ENCODE peak calls at places on chromosomes 6 and 20, in four cellular contexts. E, J, H and O are unnamed samples.
A peak's percentile ranks its signal among the peaks of the same experiment; 100 is the strongest.

GRCh38 chr6:22019877-22020276 is 277.0 kb downstream of the PRL start:
- DNase-seq in E (no peak), J (no peak), H (no peak), O (no peak)

GRCh38 chr6:87540541-87540940 is 49.2 kb downstream of the RARS2 start:
- DNase-seq in J (no peak), H (no peak), E (no peak), O (no peak)

GRCh38 chr6:90364846-90365401 is 68.3 kb upstream of the BACH2 start:
- DNase-seq in E (no peak), H (no peak), J (no peak), O (no peak)

GRCh38 chr20:49435639-49436038 is 46.8 kb downstream of the KCNB1 start:
- DNase-seq in E (no peak), H (no peak), J (no peak), O (no peak)

GRCh38 chr20:3171391-3172125 is 1.8 kb downstream of the LZTS3 start:
- DNase-seq in H (no peak), E (no peak), J (no peak), O (no peak)

GRCh38 chr6:5509106-5509505 is 247.8 kb downstream of the FARS2 start:
- DNase-seq in J (no peak), E (no peak), H (no peak), O (no peak)

GRCh38 chr20:44776977-44777376 is 31.3 kb downstream of the KCNK15 start:
- DNase-seq in J (no peak), E (no peak), H (no peak), O (no peak)

GRCh38 chr6:56864171-56864616 is 90.7 kb upstream of the BEND6 start:
- DNase-seq in E (no peak), J (no peak), H (no peak), O (no peak)

GRCh38 chr6:45697605-45698004 is 318.1 kb downstream of the CLIC5 start:
- DNase-seq in J (no peak), E (no peak), H (no peak), O (no peak)

GRCh38 chr6:52590634-52590985 is 13.8 kb upstream of the TRAM2 start:
- DNase-seq in J (no peak), H (no peak), E (no peak), O (no peak)

DNA sequence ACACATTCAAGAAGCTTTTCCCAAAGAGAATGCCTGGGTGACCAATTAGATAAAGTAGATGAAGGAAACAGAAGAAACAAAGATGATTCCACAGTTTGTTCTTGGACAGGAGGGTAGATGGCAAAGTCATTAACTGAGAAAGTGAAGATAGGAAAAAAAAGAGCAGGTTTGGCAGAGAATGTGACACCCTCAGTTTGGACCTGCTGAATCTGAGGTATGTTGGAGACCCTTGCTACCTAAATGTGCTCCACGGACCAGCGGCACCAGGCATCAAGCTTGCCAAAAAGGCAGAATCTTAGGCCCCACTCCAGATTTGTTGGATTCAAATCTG is 49.7 kb downstream of the ARHGAP18 start:
- DNase-seq in E (no peak), H (no peak), J (no peak), O (no peak)
- H3K27ac ChIP-seq in E (peak overlapping the region; percentile 34), H (no peak overlapping the region), J (peak overlapping the region; percentile 53), O (no peak overlapping the region)

DNA sequence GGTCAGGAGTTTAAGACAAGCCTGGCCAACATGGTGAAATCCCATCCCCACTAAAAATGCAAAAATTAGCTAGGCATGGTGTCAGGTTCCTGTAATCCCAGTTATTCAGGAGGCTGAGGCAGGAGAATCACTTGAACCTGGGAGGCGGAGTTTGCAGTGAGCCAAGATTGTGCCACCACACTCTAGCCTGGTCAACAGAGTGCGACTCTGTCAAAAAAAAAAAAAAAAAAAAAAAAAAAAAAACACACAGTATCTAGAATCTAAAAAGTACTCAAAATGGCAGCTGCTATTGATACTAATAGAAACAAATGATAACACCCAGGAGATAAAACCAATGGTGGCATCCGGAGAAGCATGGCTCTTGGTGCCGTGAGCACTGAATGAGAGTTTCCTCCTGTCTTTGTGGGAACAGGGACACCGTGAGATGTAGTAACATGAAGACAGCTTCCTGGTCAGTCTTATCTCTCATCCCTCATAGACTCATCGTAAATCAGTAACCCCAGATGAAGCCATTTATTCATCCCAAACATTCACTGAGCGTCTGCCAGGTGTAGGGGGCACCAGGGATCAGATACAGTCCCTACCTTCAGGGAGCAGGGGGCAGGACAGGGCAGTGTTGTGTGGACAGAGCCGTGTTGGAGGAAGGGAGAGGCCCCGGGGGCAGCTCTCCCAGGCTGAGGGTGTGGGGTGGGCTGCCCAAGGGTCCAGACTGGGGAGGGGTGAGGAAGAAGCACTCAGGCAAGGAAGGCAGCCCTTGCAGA is 66.1 kb downstream of the SYNJ2 start:
- DNase-seq in E (no peak), J (no peak), H (no peak), O (no peak)
- H3K27ac ChIP-seq in E (no peak overlapping the region), J (peak overlapping the region; percentile 60), H (no peak overlapping the region), O (no peak overlapping the region)

DNA sequence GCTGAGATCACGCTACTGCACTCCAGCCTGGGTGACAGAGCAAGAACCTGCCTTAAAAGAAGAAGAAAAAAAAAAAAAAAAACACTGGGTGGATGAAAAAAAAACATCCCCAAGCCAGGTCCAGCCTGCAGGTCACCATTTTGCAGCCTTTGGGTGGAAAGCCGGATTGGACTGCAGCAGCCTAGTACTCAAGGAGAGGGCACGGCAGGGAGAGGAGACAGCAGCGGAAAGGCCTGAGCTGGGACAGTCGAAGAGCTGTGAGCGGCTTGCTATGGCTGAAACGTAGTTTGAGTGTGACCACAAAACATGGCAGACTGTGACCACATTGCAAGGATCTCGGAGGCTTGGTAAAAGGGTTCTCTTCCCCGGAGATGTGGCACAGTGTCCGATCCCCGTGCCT is 173.0 kb downstream of the NFATC2 start:
- DNase-seq in J (no peak), H (no peak), E (no peak), O (no peak)
- H3K27ac ChIP-seq in J (peak overlapping the region; percentile 56), H (no peak overlapping the region), E (no peak overlapping the region), O (no peak overlapping the region)

GRCh38 chr6:15656145-15656544 is 6.7 kb downstream of the DTNBP1 start:
- DNase-seq in J (no peak), E (no peak), H (no peak), O (no peak)

GRCh38 chr6:15657290-15657689 is 5.5 kb downstream of the DTNBP1 start:
- DNase-seq in H (no peak), J (no peak), E (no peak), O (no peak)

GRCh38 chr6:15654250-15654649 is 8.6 kb downstream of the DTNBP1 start:
- DNase-seq in J (no peak), H (no peak), E (no peak), O (no peak)

GRCh38 chr6:15658345-15658744 is 4.5 kb downstream of the DTNBP1 start:
- DNase-seq in H (no peak), J (no peak), E (no peak), O (no peak)

GRCh38 chr6:15653581-15653980 is 9.2 kb downstream of the DTNBP1 start:
- DNase-seq in J (no peak), H (no peak), E (no peak), O (no peak)
- H3K27ac ChIP-seq in J (no peak overlapping the region), H (no peak overlapping the region), E (no peak overlapping the region), O (no peak overlapping the region)

DNA sequence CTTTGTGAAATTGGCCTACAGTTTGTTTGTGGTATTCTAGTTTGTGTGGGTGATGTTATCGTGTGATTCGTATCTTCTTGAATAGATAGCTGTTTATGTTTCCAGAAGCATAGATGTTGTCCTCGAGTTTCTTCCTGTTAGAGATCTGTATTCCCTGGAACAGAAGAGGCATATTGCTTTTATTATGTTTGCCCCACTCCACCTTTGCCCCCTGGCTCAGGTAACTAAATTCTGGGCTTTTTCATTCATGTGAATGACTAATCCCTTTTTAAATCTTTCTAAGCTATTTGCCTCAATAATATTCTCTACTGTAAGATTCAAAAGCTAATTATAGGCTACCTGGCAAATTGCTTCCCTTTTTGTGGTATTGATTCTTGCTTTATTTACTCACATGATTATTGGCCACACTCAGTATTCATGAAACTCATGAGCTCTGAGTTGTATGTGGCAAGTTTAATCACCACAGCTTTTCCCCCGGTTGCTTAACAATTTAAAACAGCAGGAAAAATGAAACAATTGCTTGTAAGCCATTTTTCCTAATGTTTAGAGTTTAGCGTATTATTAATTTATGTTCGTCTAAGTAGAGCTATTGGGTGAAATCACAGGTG is 12.6 kb downstream of the RNF217 start:
- DNase-seq in J (no peak), E (no peak), H (no peak), O (no peak)
- H3K27ac ChIP-seq in J (no peak overlapping the region), E (no peak overlapping the region), H (no peak overlapping the region), O (no peak overlapping the region)

GRCh38 chr6:35589201-35589739 is 76.6 kb upstream of the TULP1 start:
- DNase-seq in J (no peak), E (no peak), H (no peak), O (no peak)
- H3K27ac ChIP-seq in J (no peak overlapping the region), E (peak overlapping the region; percentile 89), H (peak overlapping the region; percentile 97), O (peak overlapping the region; percentile 84)